ENCODE peak calls at places on chromosomes 5 and 9, in ten cellular contexts. J, Z, F, D, N, K, B, H, R and L are unnamed samples.

GRCh38 chr9:77092536-77092935 is 73.1 kb downstream of the FOXB2 start:
- DNase-seq in J (no peak), Z (no peak), F (no peak), D (no peak), N (no peak), K (no peak), B (no peak), H (no peak), R (no peak), L (no peak)

GRCh38 chr5:10635861-10636350 is 72.0 kb downstream of the ANKRD33B start:
- DNase-seq in J (no peak), Z (peak), F (no peak), D (no peak), N (no peak), K (no peak), B (no peak), H (no peak), R (no peak), L (no peak)

GRCh38 chr5:102722930-102723329 is 32.2 kb upstream of the PAM start:
- DNase-seq in J (peak), Z (no peak), F (no peak), D (no peak), N (no peak), K (no peak), B (no peak), H (no peak), R (no peak), L (no peak)

GRCh38 chr5:4905674-4906528 is 234.2 kb upstream of the ADAMTS16 start:
- DNase-seq in J (no peak), Z (no peak), F (no peak), D (no peak), N (no peak), K (no peak), B (no peak), H (peak), R (no peak), L (no peak)

GRCh38 chr9:128503870-128504269 is 649 bp upstream of the GLE1 start:
- DNase-seq in J (no peak), Z (no peak), F (no peak), D (no peak), N (no peak), K (no peak), B (peak), H (no peak), R (no peak), L (no peak)

GRCh38 chr5:111299067-111299481 is 74.9 kb downstream of the CAMK4 start:
- DNase-seq in J (no peak), Z (no peak), F (no peak), D (no peak), N (no peak), K (no peak), B (no peak), H (no peak), R (no peak), L (no peak)

GRCh38 chr9:36504154-36504550 is 68.5 kb upstream of the MELK start:
- DNase-seq in J (no peak), Z (no peak), F (no peak), D (no peak), N (peak), K (no peak), B (no peak), H (no peak), R (no peak), L (no peak)

GRCh38 chr5:133758641-133759040 is 146.3 kb upstream of the FSTL4 start:
- DNase-seq in J (no peak), Z (no peak), F (no peak), D (no peak), N (no peak), K (no peak), B (no peak), H (no peak), R (no peak), L (no peak)

GRCh38 chr5:2724031-2724581 is 27.4 kb downstream of the IRX2 start:
- DNase-seq in J (no peak), Z (no peak), F (no peak), D (no peak), N (no peak), K (no peak), B (no peak), H (no peak), R (no peak), L (no peak)